ENCODE peak calls at places on chromosomes 5 and 9, in nine cellular contexts. D is colonic mucosa, N is transverse colon, P is Panc1, X is fibroblast of lung, Z is tibial nerve, T is brain microvascular endothelial cell, M is AG04450, Y is BJ. K is an unnamed sample. For H3K27me3, the result is how much of the 10 kb centered on the place peaks cover.

GRCh38 chr9:121628401-121628800 is 23.0 kb upstream of the DAB2IP start:
- DNase-seq in X (no peak), Y (no peak), M (no peak), Z (no peak), T (no peak), N (no peak), P (no peak), D (no peak), K (no peak)

GRCh38 chr5:177985430-177986040 is 10.5 kb downstream of the PROP1 start:
- DNase-seq in Z (no peak), Y (no peak), N (no peak), T (no peak), D (no peak), M (no peak), P (no peak), X (no peak), K (no peak)

GRCh38 chr9:96078866-96079505 is 203.5 kb downstream of the ERCC6L2 start:
- DNase-seq in X (no peak), D (no peak), P (no peak), Y (no peak), N (no peak), Z (no peak), T (no peak), M (no peak), K (no peak)

GRCh38 chr9:13173553-13173952 is 105.9 kb downstream of the MPDZ start:
- DNase-seq in N (no peak), X (no peak), P (no peak), M (no peak), Z (no peak), Y (no peak), D (no peak), T (no peak), K (no peak)

GRCh38 chr9:27632254-27632653 is 59.0 kb upstream of the C9orf72 start:
- DNase-seq in Z (no peak), T (no peak), P (no peak), M (no peak), X (no peak), D (no peak), N (no peak), Y (no peak), K (no peak)

GRCh38 chr5:73797142-73797530 is 171.1 kb downstream of the ARHGEF28 start:
- DNase-seq in D (no peak), Y (no peak), N (no peak), Z (no peak), P (no peak), M (no peak), T (peak), X (no peak), K (no peak)

GRCh38 chr9:133901184-133901835 is 90.8 kb downstream of the VAV2 start:
- DNase-seq in N (no peak), P (no peak), M (no peak), X (no peak), Z (no peak), Y (no peak), D (no peak), T (no peak), K (no peak)

GRCh38 chr5:36712719-36713118 is 106.3 kb downstream of the SLC1A3 start:
- DNase-seq in N (no peak), D (no peak), P (no peak), T (no peak), X (no peak), Z (no peak), Y (no peak), M (no peak), K (no peak)

GRCh38 chr9:121768416-121769015 is 117.1 kb downstream of the DAB2IP start:
- DNase-seq in Y (no peak), D (no peak), X (no peak), P (no peak), T (no peak), N (no peak), Z (no peak), M (no peak), K (peak)

GRCh38 chr5:3671366-3671765 is 75.7 kb downstream of the IRX1 start:
- DNase-seq in M (no peak), T (no peak), D (no peak), Z (no peak), X (no peak), N (no peak), P (no peak), Y (no peak), K (no peak)

GRCh38 chr5:6158974-6159863 is 219.1 kb downstream of the MED10 start:
- DNase-seq in P (peak), N (no peak), X (peak), Z (no peak), Y (peak), M (no peak), T (peak), D (no peak), K (no peak)

GRCh38 chr5:156475831-156476551 is 149.0 kb downstream of the SGCD start:
- DNase-seq in Z (peak), P (no peak), Y (peak), N (peak), T (peak), M (peak), X (peak), D (peak), K (peak)

GRCh38 chr5:133831506-133832224 is 136.8 kb downstream of the C5orf15 start:
- DNase-seq in Z (no peak), Y (peak), T (peak), P (no peak), N (no peak), X (peak), M (no peak), D (no peak), K (no peak)

GRCh38 chr5:6718161-6718681 is 5.0 kb downstream of the TENT4A start:
- DNase-seq in P (no peak), N (no peak), T (no peak), M (no peak), D (peak), Z (no peak), Y (no peak), X (no peak), K (no peak)

DNA sequence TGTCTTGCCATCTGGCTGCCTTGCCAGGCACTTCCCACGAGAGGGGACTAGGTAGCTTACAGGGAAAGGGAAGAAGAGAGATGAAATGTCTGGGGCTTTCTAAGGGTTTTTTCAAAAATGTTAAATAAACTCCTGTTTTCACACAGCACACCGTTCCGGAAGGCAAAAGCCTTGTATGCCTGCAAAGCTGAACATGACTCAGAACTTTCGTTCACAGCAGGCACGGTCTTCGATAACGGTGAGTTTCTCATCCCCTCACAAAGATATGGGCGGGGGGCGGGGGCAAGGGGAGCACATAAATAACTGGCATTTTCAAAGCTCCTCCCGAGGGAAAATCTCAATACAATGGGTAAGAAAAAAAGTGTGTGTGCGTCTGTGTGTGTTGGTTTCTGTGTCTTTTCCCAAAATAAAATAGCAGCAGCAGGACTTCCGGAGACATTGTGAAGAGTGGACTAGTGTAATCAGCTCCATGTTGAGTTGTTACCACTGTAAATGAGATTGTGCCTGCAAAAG is 189.6 kb downstream of the NR3C1 start:
- DNase-seq in P (no peak), N (no peak), D (no peak), M (no peak), X (peak), T (no peak), Z (no peak), Y (no peak), K (no peak)
- TF ChIP-seq CTCF in P (no peak), N (no peak), D (no peak), M (peak), X (no peak), T (peak), Z (no peak), Y (no peak), K (no peak)

DNA sequence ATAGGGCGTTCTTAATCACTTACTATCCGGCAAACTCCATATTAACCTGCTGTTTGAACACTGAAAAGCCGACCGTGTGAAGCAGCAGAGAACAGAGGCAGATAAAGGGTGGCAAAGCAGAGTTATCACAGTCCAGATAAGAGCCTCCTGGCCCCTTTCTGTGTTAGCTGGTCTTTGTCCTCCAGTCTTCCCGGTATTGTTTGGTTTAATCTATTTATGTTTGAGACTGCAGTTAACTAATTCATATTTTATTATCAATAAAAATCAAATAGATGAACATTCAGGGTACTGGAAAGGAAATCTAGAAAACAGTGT is 6.0 kb upstream of the HTR4 start:
- DNase-seq in D (no peak), T (no peak), N (no peak), P (no peak), Z (no peak), M (no peak), Y (no peak), X (no peak), K (no peak)
- H3K27me3 ChIP-seq in D (under half), T (under half), N (under half), P (under half), Z (under half), M (under half), Y (under half), X (under half), K (under half)

DNA sequence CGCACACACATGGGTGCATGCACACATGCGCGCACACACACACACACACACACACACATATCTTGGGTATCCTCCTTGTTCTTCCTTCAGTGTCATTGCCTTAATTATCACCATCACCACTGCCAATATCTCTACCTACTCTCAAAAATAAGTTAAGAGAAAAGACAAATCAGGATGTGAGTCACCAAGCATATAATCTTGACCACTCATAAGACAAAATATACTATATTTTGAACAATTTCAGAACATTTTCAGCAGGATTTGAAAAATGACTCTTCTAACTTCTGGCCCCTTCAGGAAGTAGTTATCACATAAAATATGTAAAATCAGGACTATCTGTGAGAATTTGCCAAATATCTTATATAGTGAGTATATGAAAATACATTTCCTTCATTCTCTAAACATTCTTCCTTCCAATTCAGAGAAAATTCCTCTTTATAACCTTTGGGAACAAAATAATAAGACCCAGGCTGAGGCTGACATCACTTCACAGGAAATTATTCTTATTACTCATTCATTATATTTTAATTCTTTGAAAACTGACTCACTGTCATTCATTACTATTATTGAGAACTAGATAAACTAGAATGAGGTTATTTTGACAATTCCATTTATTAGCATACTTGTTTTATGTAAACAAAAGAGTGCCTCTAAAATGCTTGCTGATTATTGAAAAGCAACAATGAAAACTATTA is 772.0 kb upstream of the ACO1 start:
- DNase-seq in Y (no peak), M (no peak), Z (no peak), P (no peak), N (no peak), X (peak), D (no peak), T (peak), K (no peak)
- TF ChIP-seq CTCF in Y (no peak), M (no peak), Z (no peak), P (no peak), N (no peak), X (no peak), D (no peak), T (no peak), K (no peak)

GRCh38 chr9:135069556-135070197 is 17.8 kb upstream of the OLFM1 start:
- DNase-seq in M (no peak), D (no peak), X (no peak), Y (no peak), Z (no peak), P (no peak), T (no peak), N (peak), K (no peak)

GRCh38 chr9:135073081-135073740 is 14.3 kb upstream of the OLFM1 start:
- DNase-seq in M (no peak), Y (no peak), T (no peak), X (no peak), P (no peak), D (no peak), N (peak), Z (no peak), K (no peak)

GRCh38 chr9:135070198-135070951 is 17.1 kb upstream of the OLFM1 start:
- DNase-seq in P (no peak), N (peak), X (no peak), Y (no peak), M (no peak), T (no peak), D (no peak), Z (no peak), K (no peak)

GRCh38 chr9:135068776-135069415 is 18.6 kb upstream of the OLFM1 start:
- DNase-seq in P (no peak), T (no peak), M (no peak), Z (no peak), Y (no peak), N (peak), D (no peak), X (no peak), K (no peak)

GRCh38 chr9:135070964-135071735 is 16.3 kb upstream of the OLFM1 start:
- DNase-seq in Z (no peak), T (no peak), N (peak), Y (no peak), P (no peak), M (no peak), D (no peak), X (no peak), K (no peak)
- H3K27me3 ChIP-seq in Z (under half), T (under half), N (under half), Y (under half), P (under half), M (under half), D (under half), X (under half), K (under half)

DNA sequence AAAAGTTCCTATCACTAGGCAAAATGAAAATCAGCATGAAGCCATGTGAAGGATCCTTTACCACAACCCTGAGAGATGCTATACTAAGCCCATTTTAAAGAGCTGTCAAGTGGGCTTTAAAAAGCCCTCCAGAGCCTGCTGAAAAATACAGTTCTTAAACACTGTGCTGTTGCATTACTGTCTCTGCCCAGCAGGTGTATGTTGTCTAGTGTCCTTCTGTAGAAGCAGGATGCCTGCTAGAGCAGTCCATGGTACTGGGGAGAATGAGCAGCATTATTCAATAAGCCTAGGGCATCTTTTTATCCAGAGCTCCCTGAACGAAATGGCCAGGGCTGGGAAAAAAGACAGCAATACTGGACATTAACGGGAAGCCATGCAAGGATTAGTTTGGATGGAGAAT is 126.2 kb upstream of the PLCXD3 start:
- DNase-seq in D (no peak), X (peak), N (no peak), P (no peak), T (peak), Z (no peak), Y (no peak), M (no peak), K (no peak)
- TF ChIP-seq CTCF in D (no peak), X (peak), N (no peak), P (peak), T (peak), Z (no peak), Y (peak), M (peak), K (no peak)

GRCh38 chr9:87708989-87709706 is 16.8 kb upstream of the CTSL start:
- DNase-seq in Z (no peak), X (no peak), N (no peak), Y (no peak), T (no peak), D (no peak), P (no peak), M (no peak), K (no peak)
- H3K27me3 ChIP-seq in Z (under half), X (under half), N (under half), Y (under half), T (under half), D (under half), P (under half), M (under half), K (under half)

DNA sequence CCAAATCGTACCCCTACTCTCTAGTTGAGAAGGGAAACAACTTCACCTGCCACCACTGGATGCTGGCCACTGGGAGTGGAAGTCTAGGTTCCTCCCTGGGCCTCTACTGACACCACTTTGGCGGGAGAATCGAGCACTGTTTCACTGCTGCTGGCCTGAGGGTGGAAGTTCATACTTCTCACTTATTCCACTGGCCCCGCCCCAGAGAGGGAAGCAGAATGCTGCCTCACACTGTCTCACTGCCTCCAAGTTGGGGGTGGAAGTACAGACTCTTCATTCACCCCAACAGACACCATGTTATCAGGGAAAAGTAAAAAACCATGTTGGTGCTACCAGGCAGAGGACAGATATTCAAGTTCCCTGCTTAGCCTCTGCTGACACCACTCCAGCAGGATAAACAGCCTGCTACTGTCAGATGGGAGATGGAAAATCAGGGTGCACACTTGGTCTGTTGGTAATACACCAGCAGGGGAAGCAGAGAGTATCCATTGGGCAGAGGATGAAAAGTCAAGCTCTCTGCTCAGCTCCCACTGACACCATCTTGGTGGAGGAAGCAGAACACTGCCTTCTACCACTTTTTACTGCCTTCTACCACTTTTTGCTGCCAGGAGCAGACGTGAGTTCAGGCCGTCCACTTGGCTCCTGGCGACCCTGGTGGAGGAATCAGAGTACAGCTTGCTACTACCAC is 159.4 kb downstream of the SIL1 start:
- DNase-seq in M (no peak), N (no peak), X (no peak), T (no peak), Z (no peak), P (no peak), D (no peak), Y (no peak), K (no peak)
- TF ChIP-seq CTCF in M (no peak), N (no peak), X (peak), T (peak), Z (no peak), P (peak), D (no peak), Y (no peak), K (peak)

GRCh38 chr5:154498597-154499393 is 20.8 kb upstream of the HAND1 start:
- DNase-seq in N (no peak), P (no peak), M (no peak), Y (no peak), T (no peak), D (no peak), Z (no peak), X (no peak), K (no peak)
- H3K27me3 ChIP-seq in N (under half), P (under half), M (under half), Y (under half), T (under half), D (under half), Z (under half), X (under half), K (under half)

GRCh38 chr5:67283988-67284457 is 87.4 kb upstream of the CD180 start:
- DNase-seq in Z (no peak), T (no peak), D (no peak), N (no peak), P (no peak), M (no peak), Y (no peak), X (no peak), K (no peak)
- TF ChIP-seq CTCF in Z (no peak), T (no peak), D (no peak), N (no peak), P (no peak), M (no peak), Y (no peak), X (no peak), K (no peak)

K was measured in heart right ventricle.